ENCODE peak calls at places on chromosomes 12 and 14, in seven cellular contexts. Z is suprapubic skin, C is upper lobe of right lung, E is fibroblast of lung, P is testis, U is AG04450, T is uterus. I is an unnamed sample. For H3K27me3, the result is how much of the 10 kb centered on the place peaks cover.

GRCh38 chr14:23862513-23862912 is 91.1 kb upstream of the DHRS4 start:
- DNase-seq in U (no peak), C (no peak), P (no peak), E (no peak), Z (no peak), T (no peak), I (no peak)

GRCh38 chr12:116592731-116593130 is 33.5 kb downstream of the MAP1LC3B2 start:
- DNase-seq in Z (peak), U (no peak), E (peak), T (no peak), C (no peak), P (no peak), I (no peak)

GRCh38 chr14:102629700-102630365 is 37.4 kb downstream of the RCOR1 start:
- DNase-seq in Z (no peak), C (no peak), U (no peak), P (no peak), T (no peak), E (peak), I (no peak)

GRCh38 chr12:22437031-22437806 is 102.7 kb upstream of the ST8SIA1 start:
- DNase-seq in U (no peak), E (no peak), C (no peak), T (no peak), P (no peak), Z (no peak), I (no peak)

GRCh38 chr12:14614704-14615121 is 47.0 kb upstream of the PLBD1 start:
- DNase-seq in C (no peak), T (no peak), E (no peak), Z (no peak), P (no peak), U (no peak), I (no peak)

GRCh38 chr12:10361622-10362021 is 28.2 kb downstream of the KLRK1 start:
- DNase-seq in Z (no peak), T (no peak), P (peak), C (no peak), E (peak), U (peak), I (no peak)

GRCh38 chr12:131694116-131694838 is 16.6 kb upstream of the SFSWAP start:
- DNase-seq in U (no peak), T (no peak), E (no peak), C (no peak), P (no peak), Z (no peak), I (no peak)

GRCh38 chr12:87676726-87677125 is 352.5 kb downstream of the C12orf50 start:
- DNase-seq in T (no peak), U (no peak), C (no peak), P (no peak), Z (no peak), E (no peak), I (no peak)

GRCh38 chr12:71438670-71439361 is 782 bp upstream of the LGR5 start:
- DNase-seq in Z (no peak), C (no peak), P (no peak), U (no peak), T (no peak), E (peak), I (no peak)

GRCh38 chr14:100222219-100223093 is 16.5 kb upstream of the YY1 start:
- DNase-seq in E (no peak), C (no peak), U (no peak), P (no peak), T (no peak), Z (no peak), I (no peak)

GRCh38 chr14:46490150-46490769 is 161.3 kb downstream of the RPL10L start:
- DNase-seq in E (no peak), C (no peak), Z (no peak), T (no peak), U (no peak), P (peak), I (no peak)

GRCh38 chr12:46409342-46409741 is 36.8 kb upstream of the SLC38A2 start:
- DNase-seq in E (no peak), P (no peak), Z (no peak), T (no peak), C (no peak), U (no peak), I (no peak)

GRCh38 chr14:61705017-61705416 is 9.7 kb downstream of the HIF1A start:
- DNase-seq in Z (no peak), P (no peak), E (no peak), C (no peak), U (no peak), T (no peak), I (no peak)

GRCh38 chr12:90855534-90855933 is 99.4 kb downstream of the CCER1 start:
- DNase-seq in E (no peak), U (no peak), T (no peak), Z (no peak), P (no peak), C (no peak), I (no peak)

GRCh38 chr14:20583908-20584307 is 3.9 kb downstream of the RNASE11 start:
- DNase-seq in Z (no peak), C (no peak), E (no peak), T (no peak), P (no peak), U (no peak), I (no peak)

GRCh38 chr14:69091695-69092094 is 61.2 kb downstream of the DCAF5 start:
- DNase-seq in P (no peak), Z (no peak), C (no peak), E (no peak), U (no peak), T (no peak), I (no peak)

GRCh38 chr12:13135336-13136178 is 32.1 kb upstream of the GSG1 start:
- DNase-seq in E (peak), U (peak), P (peak), C (peak), Z (peak), T (peak), I (peak)

GRCh38 chr14:34035934-34036250 is 85.0 kb upstream of the EGLN3 start:
- DNase-seq in U (no peak), P (no peak), Z (no peak), C (no peak), E (no peak), T (no peak), I (no peak)

GRCh38 chr14:66231823-66232222 is 254.3 kb upstream of the CCDC196 start:
- DNase-seq in T (no peak), E (no peak), U (no peak), C (no peak), P (no peak), Z (no peak), I (no peak)

GRCh38 chr12:14954269-14954668 is 7.1 kb downstream of the ARHGDIB start:
- DNase-seq in Z (no peak), E (no peak), T (no peak), P (no peak), C (no peak), U (no peak), I (no peak)

GRCh38 chr14:74867673-74868072 is 8.3 kb downstream of the PROX2 start:
- DNase-seq in T (no peak), U (no peak), E (no peak), C (no peak), P (no peak), Z (no peak), I (peak)

GRCh38 chr12:109760031-109760929 is 46.7 kb downstream of the FAM222A start:
- DNase-seq in P (peak), T (no peak), C (peak), Z (peak), E (no peak), U (no peak), I (peak)

GRCh38 chr14:102965282-102965681 is 42.8 kb downstream of the AMN start:
- DNase-seq in T (no peak), E (no peak), P (no peak), C (no peak), U (no peak), Z (no peak), I (no peak)

GRCh38 chr14:94907626-94908261 is 137.8 kb upstream of the GSC start:
- DNase-seq in E (no peak), P (peak), Z (no peak), T (no peak), U (no peak), C (no peak), I (peak)

GRCh38 chr14:68814376-68815287 is 21.8 kb upstream of the ZFP36L1 start:
- DNase-seq in U (no peak), C (no peak), P (peak), Z (no peak), T (peak), E (peak), I (no peak)

GRCh38 chr12:50112456-50113218 is 601 bp downstream of the COX14 start:
- DNase-seq in U (no peak), Z (no peak), E (no peak), P (peak), T (no peak), C (no peak), I (no peak)

GRCh38 chr12:5166976-5167375 is 123.3 kb downstream of the KCNA5 start:
- DNase-seq in U (peak), Z (no peak), P (no peak), T (no peak), C (no peak), E (peak), I (no peak)

DNA sequence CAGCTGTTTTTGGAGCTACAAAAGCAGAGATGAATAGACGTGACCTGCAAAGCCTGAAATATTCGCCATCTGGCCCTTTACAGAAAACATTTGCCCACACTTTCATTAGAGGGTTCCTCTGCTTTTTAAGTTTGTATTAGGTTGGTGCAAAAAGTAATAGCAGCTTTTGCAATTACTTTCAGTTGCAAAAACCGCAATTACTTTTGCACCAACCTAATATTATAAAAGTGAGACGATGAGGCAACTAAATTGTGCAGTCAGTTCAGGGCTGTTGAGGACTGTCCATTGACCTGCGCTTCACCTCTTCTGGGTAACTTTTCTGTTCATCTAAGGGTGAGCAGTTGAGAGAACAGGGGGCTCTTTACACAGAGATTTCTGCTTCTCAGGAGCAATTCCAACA is 191.3 kb downstream of the AACS start:
- DNase-seq in Z (no peak), E (no peak), U (no peak), T (no peak), C (no peak), P (no peak), I (no peak)
- H3K4me3 ChIP-seq in Z (no peak), E (no peak), U (no peak), T (no peak), C (no peak), P (no peak), I (no peak)

GRCh38 chr12:27971606-27972005 is 927 bp downstream of the PTHLH start:
- DNase-seq in P (no peak), Z (no peak), U (no peak), E (no peak), C (no peak), T (no peak), I (no peak)
- H3K27me3 ChIP-seq in P (under half), Z (half or more), U (under half), E (under half), C (half or more), T (under half), I (under half)

GRCh38 chr12:34377243-34378035 is 355.1 kb downstream of the ALG10 start:
- DNase-seq in Z (no peak), P (no peak), T (no peak), E (no peak), U (no peak), C (no peak), I (no peak)
- H3K27ac ChIP-seq in Z (no peak), P (no peak), T (no peak), E (no peak), U (no peak), C (no peak), I (no peak)

GRCh38 chr12:103800252-103800771 is 40.7 kb downstream of the NT5DC3 start:
- DNase-seq in P (peak), U (peak), C (no peak), Z (no peak), T (peak), E (peak), I (peak)

GRCh38 chr12:103802586-103802886 is 38.5 kb downstream of the NT5DC3 start:
- DNase-seq in T (no peak), U (no peak), E (no peak), C (no peak), Z (no peak), P (no peak), I (no peak)

GRCh38 chr12:103801709-103802585 is 39.1 kb downstream of the NT5DC3 start:
- DNase-seq in T (peak), E (peak), P (no peak), Z (no peak), C (no peak), U (no peak), I (no peak)

GRCh38 chr12:103798586-103798985 is 42.4 kb downstream of the NT5DC3 start:
- DNase-seq in P (no peak), Z (no peak), C (no peak), U (no peak), E (no peak), T (no peak), I (no peak)

GRCh38 chr12:103799504-103800251 is 41.4 kb downstream of the NT5DC3 start:
- DNase-seq in P (no peak), C (no peak), T (peak), Z (no peak), E (peak), U (no peak), I (no peak)
- H3K4me3 ChIP-seq in P (no peak), C (no peak), T (no peak), Z (peak), E (peak), U (no peak), I (no peak)

GRCh38 chr12:122851820-122852219 is 16.6 kb downstream of the HIP1R start:
- DNase-seq in P (no peak), E (peak), U (peak), Z (no peak), C (no peak), T (peak), I (peak)

GRCh38 chr12:122849352-122850047 is 14.2 kb downstream of the HIP1R start:
- DNase-seq in T (no peak), C (no peak), U (no peak), P (peak), E (no peak), Z (no peak), I (peak)

GRCh38 chr12:122850695-122851350 is 15.6 kb downstream of the HIP1R start:
- DNase-seq in U (no peak), Z (no peak), P (no peak), C (no peak), T (no peak), E (peak), I (peak)

GRCh38 chr12:122848471-122849351 is 13.5 kb downstream of the HIP1R start:
- DNase-seq in Z (no peak), E (no peak), C (no peak), U (no peak), T (no peak), P (no peak), I (no peak)

DNA sequence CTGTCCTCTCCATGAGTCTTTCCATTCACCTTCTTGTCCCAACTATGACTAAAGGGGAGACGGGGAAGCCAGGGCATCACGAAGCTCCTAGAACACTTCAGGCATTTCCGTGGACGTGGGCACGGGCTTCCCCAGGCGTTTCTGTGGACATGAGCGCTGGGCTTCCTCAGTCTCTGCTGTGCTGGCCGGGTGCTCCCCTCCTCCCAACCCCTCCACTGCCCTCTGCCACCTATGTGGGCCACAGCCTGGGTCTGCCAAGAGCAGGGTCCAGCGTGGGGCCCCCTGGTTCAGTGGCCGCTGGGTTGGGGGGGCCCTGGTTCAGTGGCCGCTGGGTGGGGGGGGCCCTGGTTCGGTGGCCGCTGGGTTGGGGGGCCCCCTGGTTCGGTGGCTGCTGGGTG is 14.8 kb downstream of the HIP1R start:
- DNase-seq in C (no peak), Z (no peak), E (no peak), U (no peak), P (no peak), T (no peak), I (peak)
- H3K27me3 ChIP-seq in C (under half), Z (under half), E (under half), U (under half), P (under half), T (under half), I (under half)

GRCh38 chr14:106826833-106827369 is 1300.5 kb downstream of the TMEM121 start:
- DNase-seq in P (no peak), T (no peak), Z (no peak), C (no peak), U (no peak), E (no peak), I (no peak)
- H3K27ac ChIP-seq in P (no peak), T (no peak), Z (no peak), C (no peak), U (no peak), E (no peak), I (no peak)

GRCh38 chr14:64539186-64539552 is 1.4 kb upstream of the HSPA2 start:
- DNase-seq in C (no peak), U (no peak), T (no peak), E (peak), Z (no peak), P (no peak), I (no peak)
- H3K4me3 ChIP-seq in C (peak), U (peak), T (peak), E (peak), Z (peak), P (peak), I (peak)

I was measured in right cardiac atrium.